ENCODE peak calls at places on chromosomes 2 and 18, in ten cellular contexts. S is IMR-90, B is brain microvascular endothelial cell, H is GM13976, L is foreskin fibroblast, K is adrenal gland, I is GM12865, Z is Peyer's patch, M is astrocyte of the spinal cord, C is BJ. D is an unnamed sample.

GRCh38 chr18:25321869-25322268 is 30.1 kb downstream of the ZNF521 start:
- DNase-seq in S (no peak), B (no peak), H (no peak), L (no peak), K (no peak), I (no peak), Z (no peak), M (no peak), C (no peak), D (no peak)

GRCh38 chr2:27961997-27962396 is 71.5 kb downstream of the BABAM2 start:
- DNase-seq in S (peak), B (peak), H (no peak), L (peak), K (peak), I (no peak), Z (no peak), M (peak), C (no peak), D (no peak)

GRCh38 chr2:134668821-134669220 is 50.0 kb downstream of the TMEM163 start:
- DNase-seq in S (no peak), B (no peak), H (peak), L (no peak), K (no peak), I (peak), Z (no peak), M (peak), C (no peak), D (peak)

GRCh38 chr2:137383391-137383790 is 580.9 kb upstream of the HNMT start:
- DNase-seq in S (no peak), B (no peak), H (no peak), L (no peak), K (no peak), I (peak), Z (no peak), M (no peak), C (no peak), D (no peak)

GRCh38 chr2:64990823-64991222 is 1.6 kb downstream of the SLC1A4 start:
- DNase-seq in S (no peak), B (no peak), H (no peak), L (no peak), K (no peak), I (no peak), Z (no peak), M (no peak), C (no peak), D (no peak)

GRCh38 chr2:60906395-60906794 is 25.0 kb downstream of the REL start:
- DNase-seq in S (no peak), B (no peak), H (no peak), L (no peak), K (no peak), I (no peak), Z (no peak), M (no peak), C (no peak), D (no peak)

GRCh38 chr2:60707750-60708371 is 48.2 kb upstream of the PAPOLG start:
- DNase-seq in S (peak), B (no peak), H (peak), L (peak), K (peak), I (peak), Z (no peak), M (peak), C (no peak), D (no peak)

GRCh38 chr18:79397830-79398761 is 2.4 kb downstream of the NFATC1 start:
- DNase-seq in S (no peak), B (no peak), H (no peak), L (no peak), K (peak), I (no peak), Z (peak), M (no peak), C (no peak), D (no peak)

GRCh38 chr2:168699834-168700417 is 102.5 kb upstream of the NOSTRIN start:
- DNase-seq in S (peak), B (peak), H (no peak), L (peak), K (peak), I (no peak), Z (peak), M (peak), C (peak), D (no peak)

GRCh38 chr18:56038258-56039030 is 450.5 kb upstream of the TCF4 start:
- DNase-seq in S (no peak), B (no peak), H (no peak), L (no peak), K (no peak), I (no peak), Z (no peak), M (no peak), C (no peak), D (no peak)

GRCh38 chr2:168712053-168712452 is 90.4 kb upstream of the NOSTRIN start:
- DNase-seq in S (no peak), B (no peak), H (peak), L (no peak), K (no peak), I (peak), Z (no peak), M (no peak), C (no peak), D (no peak)

GRCh38 chr2:25977768-25978167 is 4.5 kb downstream of the KIF3C start:
- DNase-seq in S (peak), B (peak), H (no peak), L (no peak), K (no peak), I (no peak), Z (no peak), M (peak), C (no peak), D (no peak)

GRCh38 chr18:76384861-76385680 is 110.0 kb downstream of the ZNF516 start:
- DNase-seq in S (no peak), B (no peak), H (no peak), L (no peak), K (no peak), I (no peak), Z (no peak), M (no peak), C (no peak), D (no peak)

GRCh38 chr18:48540329-48541025 is 1.6 kb downstream of the CTIF start:
- DNase-seq in S (peak), B (peak), H (peak), L (peak), K (peak), I (peak), Z (peak), M (peak), C (no peak), D (peak)

GRCh38 chr2:24183369-24184069 is 8.7 kb downstream of the FAM228A start:
- DNase-seq in S (peak), B (no peak), H (no peak), L (no peak), K (no peak), I (no peak), Z (no peak), M (no peak), C (no peak), D (no peak)
- TF ChIP-seq CTCF in S (no peak), B (no peak), H (no peak), L (no peak), K (no peak), I (no peak), Z (no peak), M (no peak), C (no peak), D (no peak)

GRCh38 chr18:57437782-57438668 is 2.9 kb downstream of the ONECUT2 start:
- DNase-seq in S (peak), B (peak), H (peak), L (peak), K (peak), I (peak), Z (peak), M (no peak), C (no peak), D (no peak)
- TF ChIP-seq CTCF in S (peak), B (peak), H (peak), L (peak), K (peak), I (peak), Z (no peak), M (peak), C (peak), D (no peak)

DNA sequence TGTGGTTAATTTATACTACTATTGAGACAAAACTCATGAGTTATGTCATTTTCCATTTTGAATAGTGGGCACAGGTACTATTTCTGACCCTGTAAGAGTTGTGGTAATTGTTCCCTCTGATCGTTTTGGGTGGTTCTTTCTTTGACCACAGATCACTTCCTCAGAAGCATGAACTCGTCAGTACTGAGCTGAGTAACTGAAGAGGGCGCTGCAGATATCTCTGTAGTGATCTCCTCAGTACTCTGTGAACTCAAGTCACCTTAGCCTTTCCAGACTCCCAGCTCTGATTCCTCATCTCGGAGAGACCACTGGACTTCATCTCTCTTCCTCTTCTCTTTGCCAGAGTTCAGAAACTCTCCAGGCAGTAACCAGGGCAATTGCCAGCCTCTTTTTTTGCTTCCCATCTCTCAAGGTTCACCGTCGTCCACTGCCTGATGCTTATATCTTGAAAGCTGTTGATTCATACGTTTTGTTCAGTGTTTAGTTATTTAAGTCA is 9.4 kb upstream of the IL1RL1 start:
- DNase-seq in S (peak), B (no peak), H (peak), L (no peak), K (peak), I (peak), Z (no peak), M (no peak), C (no peak), D (peak)
- TF ChIP-seq CTCF in S (peak), B (peak), H (peak), L (no peak), K (no peak), I (peak), Z (no peak), M (no peak), C (peak), D (peak)

DNA sequence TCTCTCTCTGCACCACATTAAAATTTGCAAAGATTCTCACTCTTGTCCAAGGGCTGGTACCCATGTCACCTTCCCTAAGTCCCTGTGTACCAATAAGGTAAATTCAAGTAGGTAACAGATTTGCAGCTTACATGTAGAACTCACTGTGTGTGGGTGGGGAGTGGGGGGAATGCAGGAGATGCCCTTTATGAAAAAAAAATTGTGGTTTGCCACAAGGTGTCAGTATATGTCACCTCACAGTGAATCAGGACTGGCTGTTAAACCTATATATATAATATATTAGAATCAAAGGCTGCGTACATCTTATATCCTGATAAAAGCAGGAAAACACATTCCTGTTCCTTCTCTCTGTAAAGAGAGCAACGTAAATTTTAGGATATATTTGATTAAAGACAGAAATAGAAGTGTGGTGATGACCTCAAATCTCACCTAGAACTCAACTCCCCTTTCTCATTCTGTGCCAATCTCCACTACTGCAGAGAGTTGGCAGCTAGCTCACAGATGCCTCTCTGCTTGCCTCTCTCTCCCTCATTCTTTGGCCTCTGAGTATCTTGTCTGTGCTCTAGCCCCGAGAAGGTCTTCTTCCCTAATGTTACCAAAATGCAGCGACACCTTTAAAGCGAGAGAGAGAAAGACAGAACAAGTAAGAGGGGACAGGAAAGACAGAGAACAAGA is 529 bp downstream of the XDH start:
- DNase-seq in S (no peak), B (no peak), H (no peak), L (no peak), K (no peak), I (no peak), Z (no peak), M (no peak), C (no peak), D (no peak)
- TF ChIP-seq CTCF in S (peak), B (peak), H (no peak), L (no peak), K (no peak), I (peak), Z (no peak), M (no peak), C (no peak), D (peak)

D was measured in CD8-positive, alpha-beta T cell.